ENCODE peak calls at places on chromosome 19, in six cellular contexts. J is IMR-90, S is neuronal stem cell, I is H9, Q is H1, K is trophoblast cell. Z is an unnamed sample.

GRCh38 chr19:33394723-33395560 is 21.4 kb downstream of the CEBPG start:
- DNase-seq in J (no peak), S (no peak), I (no peak), Q (no peak), K (no peak), Z (no peak)

GRCh38 chr19:38173324-38174041 is 50.5 kb downstream of the DPF1 start:
- DNase-seq in J (peak; percentile 36), S (no peak), I (no peak), Q (no peak), K (no peak), Z (no peak)

GRCh38 chr19:8366961-8367326 is 3.0 kb downstream of the ANGPTL4 start:
- DNase-seq in J (no peak), S (no peak), I (no peak), Q (no peak), K (no peak), Z (no peak)

GRCh38 chr19:4375164-4375619 is 25.2 kb downstream of the SH3GL1 start:
- DNase-seq in J (no peak), S (no peak), I (peak; percentile 88), Q (peak; percentile 81), K (peak; percentile 99), Z (peak; percentile 48)

GRCh38 chr19:8174706-8175105 is 25.3 kb upstream of the FBN3 start:
- DNase-seq in J (peak; percentile 31), S (no peak), I (no peak), Q (no peak), K (peak; percentile 52), Z (no peak)

GRCh38 chr19:31385744-31386143 is 36.5 kb upstream of the TSHZ3 start:
- DNase-seq in J (no peak), S (no peak), I (no peak), Q (no peak), K (no peak), Z (no peak)

GRCh38 chr19:39032164-39032918 is at the start of gene FBXO27:
- DNase-seq in J (no peak), S (peak; percentile 26), I (peak; percentile 94), Q (peak; percentile 86), K (peak; percentile 6), Z (no peak)

GRCh38 chr19:5593245-5593962 is 25.7 kb upstream of the TINCR start:
- DNase-seq in J (no peak), S (no peak), I (no peak), Q (no peak), K (no peak), Z (no peak)

GRCh38 chr19:23917856-23918255 is 3.2 kb downstream of the ZNF726 start:
- DNase-seq in J (no peak), S (no peak), I (no peak), Q (no peak), K (peak; percentile 42), Z (no peak)

GRCh38 chr19:33260628-33261418 is 35.2 kb upstream of the SLC7A10 start:
- DNase-seq in J (no peak), S (no peak), I (no peak), Q (no peak), K (no peak), Z (no peak)

GRCh38 chr19:23855676-23856075 is 59.0 kb upstream of the ZNF726 start:
- DNase-seq in J (no peak), S (no peak), I (no peak), Q (peak; percentile 35), K (no peak), Z (no peak)

GRCh38 chr19:46813570-46814358 is 25.4 kb upstream of the SLC1A5 start:
- DNase-seq in J (peak; percentile 46), S (no peak), I (no peak), Q (no peak), K (no peak), Z (peak; percentile 34)

GRCh38 chr19:43755256-43755801 is 567 bp upstream of the SMG9 start:
- DNase-seq in J (peak; percentile 61), S (peak; percentile 58), I (peak; percentile 57), Q (peak; percentile 78), K (peak; percentile 76), Z (peak; percentile 73)

GRCh38 chr19:39449116-39449797 is 3.9 kb downstream of the SUPT5H start:
- DNase-seq in J (no peak), S (no peak), I (no peak), Q (no peak), K (no peak), Z (no peak)

GRCh38 chr19:42254083-42254849 is 662 bp downstream of the ERF start:
- DNase-seq in J (peak; percentile 32), S (peak; percentile 79), I (peak; percentile 72), Q (peak; percentile 83), K (peak; percentile 41), Z (peak; percentile 74)

GRCh38 chr19:42455621-42456081 is 12.9 kb upstream of the CXCL17 start:
- DNase-seq in J (no peak), S (no peak), I (no peak), Q (no peak), K (peak; percentile 51), Z (no peak)

GRCh38 chr19:11200015-11200574 is 2.8 kb upstream of the KANK2 start:
- DNase-seq in J (no peak), S (no peak), I (no peak), Q (no peak), K (no peak), Z (no peak)

GRCh38 chr19:47110521-47111080 is 3.0 kb downstream of the ZC3H4 start:
- DNase-seq in J (no peak), S (no peak), I (no peak), Q (no peak), K (no peak), Z (no peak)

GRCh38 chr19:9836021-9836420 is 903 bp downstream of the PIN1 start:
- DNase-seq in J (peak; percentile 43), S (no peak), I (no peak), Q (no peak), K (no peak), Z (peak; percentile 44)

GRCh38 chr19:41324921-41325639 is 15.1 kb downstream of the CCDC97 start:
- DNase-seq in J (peak; percentile 90), S (no peak), I (peak; percentile 94), Q (peak; percentile 83), K (no peak), Z (peak; percentile 94)

GRCh38 chr19:35098413-35099049 is 17.1 kb upstream of the FXYD3 start:
- DNase-seq in J (no peak), S (no peak), I (no peak), Q (no peak), K (no peak), Z (no peak)

GRCh38 chr19:10510301-10510802 is 6.9 kb downstream of the S1PR5 start:
- DNase-seq in J (no peak), S (peak; percentile 58), I (peak; percentile 74), Q (peak; percentile 98), K (peak; percentile 87), Z (no peak)

GRCh38 chr19:49874503-49875157 is 2.5 kb downstream of the AKT1S1 start:
- DNase-seq in J (no peak), S (no peak), I (no peak), Q (no peak), K (no peak), Z (no peak)

GRCh38 chr19:49876422-49877019 is 634 bp downstream of the AKT1S1 start:
- DNase-seq in J (peak; percentile 99), S (peak; percentile 98), I (peak; percentile 98), Q (peak; percentile 95), K (peak; percentile 99), Z (peak; percentile 99)

GRCh38 chr19:49877020-49877878 is at the start of the genes AKT1S1 and TBC1D17:
- DNase-seq in J (peak; percentile 100), S (peak; percentile 100), I (peak; percentile 99), Q (peak; percentile 96), K (peak; percentile 100), Z (peak; percentile 100)

GRCh38 chr19:49875177-49875576 is 2.0 kb downstream of the AKT1S1 start:
- DNase-seq in J (no peak), S (no peak), I (no peak), Q (no peak), K (no peak), Z (no peak)

DNA sequence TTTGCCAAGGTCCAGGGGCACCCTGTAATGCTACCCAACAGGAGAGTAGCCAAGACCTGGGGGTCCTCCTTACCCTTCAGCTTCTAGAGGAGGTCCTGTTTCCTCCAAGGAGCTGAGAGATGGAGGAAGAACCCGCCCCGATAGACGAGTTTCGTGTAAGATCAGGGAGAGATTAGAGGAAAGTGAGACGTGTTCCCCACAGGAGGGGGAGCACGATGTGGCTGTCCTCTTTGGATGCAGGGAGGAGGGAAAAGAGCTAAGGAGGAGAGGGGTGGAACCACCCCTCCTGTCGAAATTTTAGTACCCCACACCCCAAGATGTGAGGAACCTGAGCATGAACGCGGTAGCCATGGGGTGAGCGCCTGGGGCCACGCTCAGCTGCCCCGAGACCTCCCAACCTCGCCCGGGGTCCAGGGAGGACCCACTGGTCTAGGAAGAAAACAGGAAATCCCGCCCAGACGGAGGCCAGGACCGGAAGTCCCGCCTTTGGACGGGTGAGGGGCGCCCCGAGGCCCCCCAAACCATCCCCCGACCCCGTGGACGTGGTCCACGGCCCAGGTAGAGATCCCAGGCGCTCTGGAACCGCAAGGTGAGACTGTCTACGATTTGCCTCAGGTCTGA is 1.2 kb downstream of the AKT1S1 start:
- DNase-seq in J (peak; percentile 29), S (peak; percentile 59), I (peak; percentile 65), Q (peak; percentile 76), K (no peak), Z (peak; percentile 73)
- H3K14ac ChIP-seq in J (peak overlapping the region; percentile 99), S (peak overlapping the region; percentile 92), I (peak overlapping the region; percentile 89), Q (no peak overlapping the region), K (peak overlapping the region; percentile 96), Z (no peak overlapping the region)

DNA sequence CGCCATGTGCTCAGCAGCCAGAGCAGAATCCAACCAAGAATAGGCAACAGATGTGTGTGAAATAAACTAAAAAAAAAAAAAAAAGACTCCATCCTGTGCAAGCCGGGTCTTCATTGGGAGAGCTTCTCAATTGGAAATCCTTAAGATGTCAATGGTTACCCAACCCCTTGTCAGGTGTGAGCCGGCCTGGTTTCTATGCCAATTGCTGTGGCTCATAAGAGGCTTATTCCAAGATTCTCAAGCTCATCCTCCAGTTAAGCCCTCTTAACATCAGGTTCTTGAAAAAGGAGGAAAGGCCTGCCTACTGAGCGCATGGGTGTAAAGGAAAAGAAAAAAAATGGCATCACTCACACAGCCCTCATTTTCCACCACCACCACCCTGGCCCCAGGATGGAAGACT is 1084.6 kb downstream of the UQCRFS1 start:
- DNase-seq in J (no peak), S (no peak), I (no peak), Q (no peak), K (no peak), Z (no peak)
- H2AK5ac ChIP-seq in J (no peak overlapping the region), S (no peak overlapping the region), I (no peak overlapping the region), Q (no peak overlapping the region), K (no peak overlapping the region), Z (peak overlapping the region; percentile 77)

GRCh38 chr19:13029893-13030292 is 34.6 kb downstream of the NFIX start:
- DNase-seq in J (no peak), S (no peak), I (peak; percentile 63), Q (peak; percentile 73), K (no peak), Z (no peak)
- H3K14ac ChIP-seq in J (no peak overlapping the region), S (no peak overlapping the region), I (no peak overlapping the region), Q (no peak overlapping the region), K (no peak overlapping the region), Z (no peak overlapping the region)

GRCh38 chr19:18417250-18418033 is 1.8 kb upstream of the SSBP4 start:
- DNase-seq in J (peak; percentile 73), S (peak; percentile 67), I (peak; percentile 85), Q (peak; percentile 85), K (peak; percentile 74), Z (peak; percentile 93)

GRCh38 chr19:18419699-18420460 is 682 bp downstream of the SSBP4 start:
- DNase-seq in J (no peak), S (no peak), I (no peak), Q (no peak), K (no peak), Z (peak; percentile 31)

GRCh38 chr19:18419195-18419698 is at the start of gene SSBP4:
- DNase-seq in J (peak; percentile 70), S (peak; percentile 76), I (no peak), Q (peak; percentile 87), K (peak; percentile 55), Z (peak; percentile 82)

GRCh38 chr19:18418034-18418724 is 1.0 kb upstream of the SSBP4 start:
- DNase-seq in J (no peak), S (no peak), I (no peak), Q (no peak), K (no peak), Z (no peak)

GRCh38 chr19:18418725-18419194 is 438 bp upstream of the SSBP4 start:
- DNase-seq in J (no peak), S (no peak), I (no peak), Q (no peak), K (no peak), Z (peak; percentile 68)
- H2AK5ac ChIP-seq in J (peak overlapping the region; percentile 94), S (peak overlapping the region; percentile 91), I (no peak overlapping the region), Q (peak overlapping the region; percentile 89), K (peak overlapping the region; percentile 99), Z (peak overlapping the region; percentile 14)